ENCODE peak calls at places on chromosome 18, in four cellular contexts. P, A, W and D are unnamed samples.

GRCh38 chr18:48264508-48264907 is 144.7 kb downstream of the ZBTB7C start:
- DNase-seq in P (no peak), A (no peak), W (no peak), D (no peak)

GRCh38 chr18:63586966-63587365 is at the start of gene SERPINB13:
- DNase-seq in P (no peak), A (no peak), W (no peak), D (no peak)

GRCh38 chr18:58670561-58671121 is 624 bp upstream of the MALT1 start:
- DNase-seq in P (no peak), A (no peak), W (no peak), D (no peak)

GRCh38 chr18:75779450-75779849 is 351.9 kb upstream of the SMIM21 start:
- DNase-seq in P (no peak), A (no peak), W (no peak), D (no peak)

GRCh38 chr18:13414542-13414941 is 196.0 kb downstream of the LDLRAD4 start:
- DNase-seq in P (no peak), A (no peak), W (no peak), D (no peak)

GRCh38 chr18:22703883-22704626 is 229.1 kb upstream of the RBBP8 start:
- DNase-seq in P (peak), A (peak), W (peak), D (peak)

GRCh38 chr18:22168360-22168921 is 948 bp upstream of the GATA6 start:
- DNase-seq in P (peak), A (peak), W (peak), D (peak)

GRCh38 chr18:48330016-48330991 is 78.9 kb downstream of the ZBTB7C start:
- DNase-seq in P (no peak), A (peak), W (no peak), D (no peak)

GRCh38 chr18:50458796-50459195 is 84.0 kb downstream of the SKA1 start:
- DNase-seq in P (no peak), A (no peak), W (peak), D (no peak)

GRCh38 chr18:62979172-62979571 is 263.8 kb downstream of the PHLPP1 start:
- DNase-seq in P (no peak), A (no peak), W (no peak), D (peak)

GRCh38 chr18:63879684-63880083 is 7.8 kb upstream of the SERPINB2 start:
- DNase-seq in P (peak), A (no peak), W (no peak), D (peak)

GRCh38 chr18:51514128-51514527 is 316.6 kb upstream of the MEX3C start:
- DNase-seq in P (no peak), A (no peak), W (no peak), D (no peak)

GRCh38 chr18:41096504-41096903 is 858.5 kb upstream of the PIK3C3 start:
- DNase-seq in P (peak), A (no peak), W (no peak), D (peak)

GRCh38 chr18:50813353-50813752 is 6.5 kb downstream of the MRO start:
- DNase-seq in P (no peak), A (no peak), W (no peak), D (no peak)

GRCh38 chr18:62435435-62436031 is 87.3 kb upstream of the ZCCHC2 start:
- DNase-seq in P (no peak), A (no peak), W (peak), D (no peak)

GRCh38 chr18:12606592-12607315 is 51.2 kb downstream of the SPIRE1 start:
- DNase-seq in P (peak), A (no peak), W (peak), D (peak)

GRCh38 chr18:47260138-47260923 is 8.9 kb upstream of the SKOR2 start:
- DNase-seq in P (peak), A (peak), W (peak), D (peak)

GRCh38 chr18:7000484-7001096 is 117.0 kb downstream of the LAMA1 start:
- DNase-seq in P (peak), A (no peak), W (peak), D (peak)

GRCh38 chr18:77249583-77250500 is at the start of gene GALR1:
- DNase-seq in P (no peak), A (no peak), W (no peak), D (no peak)

GRCh38 chr18:35163736-35164532 is 76.9 kb upstream of the ZNF397 start:
- DNase-seq in P (no peak), A (no peak), W (no peak), D (no peak)

GRCh38 chr18:74652392-74652988 is 54.8 kb downstream of the ZNF407 start:
- DNase-seq in P (peak), A (peak), W (peak), D (peak)

GRCh38 chr18:57149031-57149430 is 2.1 kb downstream of the BOD1L2 start:
- DNase-seq in P (no peak), A (no peak), W (no peak), D (no peak)

GRCh38 chr18:53799134-53799533 is 425.3 kb downstream of the MBD2 start:
- DNase-seq in P (no peak), A (no peak), W (no peak), D (no peak)

GRCh38 chr18:58221060-58221725 is 177.2 kb downstream of the NEDD4L start:
- DNase-seq in P (no peak), A (peak), W (peak), D (no peak)

GRCh38 chr18:499351-500229 is 911 bp downstream of the COLEC12 start:
- DNase-seq in P (peak), A (no peak), W (peak), D (peak)

GRCh38 chr18:75248426-75249191 is 38.0 kb downstream of the TSHZ1 start:
- DNase-seq in P (no peak), A (no peak), W (no peak), D (no peak)

GRCh38 chr18:59267511-59268126 is 5.6 kb downstream of the RAX start:
- DNase-seq in P (no peak), A (peak), W (no peak), D (no peak)

GRCh38 chr18:76405761-76406356 is 89.2 kb downstream of the ZNF516 start:
- DNase-seq in P (peak), A (peak), W (peak), D (peak)

GRCh38 chr18:49476664-49477411 is 10.2 kb downstream of the C18orf32 start:
- DNase-seq in P (peak), A (peak), W (no peak), D (peak)

GRCh38 chr18:55405655-55406373 is 182.2 kb downstream of the TCF4 start:
- DNase-seq in P (peak), A (peak), W (no peak), D (no peak)
- TF ChIP-seq CTCF in P (peak), A (no peak), W (no peak), D (no peak)

GRCh38 chr18:24426398-24427294 is at the start of gene IMPACT:
- DNase-seq in P (peak), A (peak), W (peak), D (peak)
- TF ChIP-seq MYC in P (peak), A (peak), W (peak), D (peak)

GRCh38 chr18:44679056-44679911 is 1.4 kb upstream of the SETBP1 start:
- DNase-seq in P (peak), A (peak), W (peak), D (peak)
- TF ChIP-seq POLR2A in P (no peak), A (peak), W (no peak), D (no peak)

GRCh38 chr18:2087877-2088673 is 483.2 kb downstream of the METTL4 start:
- DNase-seq in P (no peak), A (no peak), W (no peak), D (peak)

GRCh38 chr18:2089416-2089815 is 481.9 kb downstream of the METTL4 start:
- DNase-seq in P (no peak), A (no peak), W (no peak), D (peak)

GRCh38 chr18:2082676-2083075 is 488.6 kb downstream of the METTL4 start:
- DNase-seq in P (no peak), A (no peak), W (no peak), D (no peak)

GRCh38 chr18:2086439-2086838 is 484.9 kb downstream of the METTL4 start:
- DNase-seq in P (no peak), A (no peak), W (no peak), D (no peak)

DNA sequence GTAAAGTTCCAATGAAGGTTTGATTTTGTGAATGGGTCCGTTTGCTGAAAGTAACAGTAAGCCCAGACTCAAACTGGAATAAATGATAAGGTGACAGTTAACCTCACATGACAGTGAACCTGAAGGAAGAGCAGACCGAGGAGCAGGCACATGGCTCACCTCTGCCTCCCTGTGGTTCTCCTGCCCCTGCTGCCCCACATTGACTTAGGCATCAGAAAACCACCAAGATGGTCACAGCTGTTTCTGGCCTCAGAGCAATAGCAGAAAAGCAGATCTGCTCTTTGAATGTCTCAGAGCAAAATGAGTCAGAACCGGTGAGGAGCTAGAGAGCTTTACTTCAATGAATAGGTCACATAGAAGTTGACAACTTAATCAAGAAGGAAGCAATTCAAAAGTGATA is 487.6 kb downstream of the METTL4 start:
- DNase-seq in P (no peak), A (no peak), W (no peak), D (peak)
- TF ChIP-seq CTCF in P (no peak), A (no peak), W (peak), D (peak)

DNA sequence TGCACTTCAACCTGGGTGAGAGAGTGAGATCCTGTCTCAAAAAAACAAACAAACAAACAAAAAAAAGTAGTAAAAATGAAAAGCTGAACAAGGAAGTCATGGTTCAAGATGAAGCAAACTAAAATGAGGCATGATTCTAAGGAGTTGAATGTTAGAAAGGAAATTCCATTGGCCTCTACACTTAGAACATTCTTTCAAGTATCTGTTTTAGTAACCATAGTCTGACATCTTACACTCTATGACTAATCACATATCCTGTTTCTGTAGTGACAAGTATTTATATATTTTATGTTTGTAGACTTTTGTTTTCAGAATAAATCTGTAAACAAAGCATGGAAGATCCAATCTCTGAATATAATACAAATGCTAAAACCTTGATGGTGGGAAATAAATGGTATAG is 164.1 kb downstream of the KIAA1328 start:
- DNase-seq in P (peak), A (no peak), W (no peak), D (no peak)
- TF ChIP-seq MYC in P (no peak), A (no peak), W (no peak), D (no peak)

DNA sequence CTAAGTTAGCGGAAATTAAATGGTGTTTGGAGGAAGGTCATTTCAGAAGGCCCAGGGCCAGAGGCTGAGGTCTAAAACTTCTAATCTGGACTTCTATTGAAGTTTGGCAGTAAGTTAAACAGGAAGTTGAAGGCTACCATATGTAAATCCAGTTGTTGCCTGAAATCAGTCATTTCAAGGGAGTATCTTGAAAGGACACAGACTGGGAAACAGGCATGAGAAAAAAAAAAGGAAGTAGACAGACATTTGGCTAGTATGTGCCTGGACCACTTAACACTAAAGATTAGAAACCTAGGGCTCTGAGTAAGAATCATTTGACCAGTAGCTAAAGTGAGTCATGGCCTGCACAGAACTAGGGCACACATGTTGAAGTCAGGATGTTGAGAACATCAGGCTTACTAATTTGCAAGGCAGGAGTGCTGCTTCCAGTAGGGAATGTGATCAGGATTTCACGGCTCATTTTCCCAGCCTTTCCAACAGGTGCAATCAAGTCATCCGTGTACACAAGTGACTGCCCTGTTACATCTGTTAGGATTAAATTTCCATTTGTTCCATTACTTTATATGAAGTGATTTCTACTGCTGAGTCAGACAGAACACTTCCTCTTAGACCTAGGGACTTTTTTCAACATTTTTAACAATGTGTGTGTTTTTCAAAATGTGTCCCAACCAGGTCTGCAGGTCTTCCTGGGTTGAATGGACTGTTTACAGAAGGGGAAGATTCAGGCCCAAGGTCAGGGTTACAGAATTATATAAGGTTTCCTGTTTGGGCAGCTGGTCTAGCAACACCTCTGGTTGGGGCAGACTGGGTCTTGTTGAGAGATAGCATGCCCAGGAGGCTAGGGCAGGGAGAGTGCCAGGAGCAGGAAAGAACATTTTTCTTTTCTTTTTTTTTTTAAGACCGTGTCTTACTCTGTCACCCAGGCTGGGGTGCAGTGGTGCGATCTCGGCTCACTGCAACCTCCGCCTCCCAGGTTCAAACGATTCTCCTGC is 145.6 kb downstream of the TGIF1 start:
- DNase-seq in P (peak), A (no peak), W (peak), D (peak)
- TF ChIP-seq POLR2A in P (peak), A (no peak), W (peak), D (no peak)

GRCh38 chr18:79423211-79424007 is 27.7 kb downstream of the NFATC1 start:
- DNase-seq in P (no peak), A (no peak), W (no peak), D (no peak)

GRCh38 chr18:79424880-79425572 is 29.3 kb downstream of the NFATC1 start:
- DNase-seq in P (no peak), A (no peak), W (no peak), D (no peak)

GRCh38 chr18:79425573-79425895 is 29.8 kb downstream of the NFATC1 start:
- DNase-seq in P (no peak), A (no peak), W (no peak), D (no peak)

GRCh38 chr18:79422783-79423165 is 27.0 kb downstream of the NFATC1 start:
- DNase-seq in P (no peak), A (no peak), W (no peak), D (no peak)

GRCh38 chr18:79424008-79424565 is 28.4 kb downstream of the NFATC1 start:
- DNase-seq in P (no peak), A (no peak), W (no peak), D (no peak)
- TF ChIP-seq CTCF in P (no peak), A (no peak), W (no peak), D (no peak)

DNA sequence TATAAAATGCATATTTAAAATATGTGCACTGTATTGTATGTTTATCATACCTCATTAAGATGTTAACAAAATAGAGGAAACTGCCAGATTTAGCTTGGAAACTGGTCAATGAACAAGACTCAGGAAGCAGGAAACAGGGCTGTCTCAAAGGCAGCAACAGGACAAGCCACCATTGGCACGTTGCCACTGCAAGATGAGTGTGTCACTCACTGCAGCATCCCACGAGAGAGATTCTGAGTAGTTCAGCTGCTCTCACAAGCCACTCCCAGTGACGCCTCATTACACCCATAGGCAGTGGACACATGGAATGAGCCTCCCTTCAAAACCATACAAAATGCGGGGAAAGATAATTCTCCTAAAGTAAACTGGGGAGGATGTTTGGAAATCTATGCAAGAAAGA is 181.8 kb upstream of the DLGAP1 start:
- DNase-seq in P (no peak), A (no peak), W (no peak), D (no peak)
- TF ChIP-seq MYC in P (no peak), A (no peak), W (no peak), D (no peak)

GRCh38 chr18:9913526-9914333 is at the start of gene VAPA:
- DNase-seq in P (peak), A (peak), W (peak), D (peak)

GRCh38 chr18:9915291-9916066 is 1.7 kb downstream of the VAPA start:
- DNase-seq in P (no peak), A (no peak), W (no peak), D (no peak)

GRCh38 chr18:9916067-9916684 is 2.4 kb downstream of the VAPA start:
- DNase-seq in P (peak), A (no peak), W (no peak), D (no peak)

GRCh38 chr18:9914334-9914583 is 443 bp downstream of the VAPA start:
- DNase-seq in P (no peak), A (no peak), W (no peak), D (peak)

GRCh38 chr18:9914584-9915290 is 921 bp downstream of the VAPA start:
- DNase-seq in P (peak), A (peak), W (peak), D (peak)
- TF ChIP-seq POLR2A in P (peak), A (no peak), W (no peak), D (no peak)

GRCh38 chr18:9334351-9335254 is at the start of gene TWSG1:
- DNase-seq in P (peak), A (peak), W (peak), D (peak)

GRCh38 chr18:9336827-9337226 is 2.3 kb downstream of the TWSG1 start:
- DNase-seq in P (no peak), A (no peak), W (no peak), D (no peak)

GRCh38 chr18:9335255-9336045 is 877 bp downstream of the TWSG1 start:
- DNase-seq in P (peak), A (no peak), W (no peak), D (peak)

GRCh38 chr18:9330419-9330818 is 4.2 kb upstream of the TWSG1 start:
- DNase-seq in P (no peak), A (no peak), W (no peak), D (no peak)

GRCh38 chr18:9333441-9334350 is 877 bp upstream of the TWSG1 start:
- DNase-seq in P (peak), A (peak), W (no peak), D (no peak)
- TF ChIP-seq CTCF in P (no peak), A (no peak), W (peak), D (no peak)